ENCODE peak calls at places on chromosome 18, in seven cellular contexts. One of them, this sample, is unnamed.

GRCh38 chr18:51537487-51537886 is 340.0 kb upstream of the MEX3C start:
- DNase-seq in heart left ventricle: peak; percentile 25
- DNase-seq in memory B cell: no peak
- DNase-seq in T-helper 2 cell: no peak
- DNase-seq in sigmoid colon: no peak
- DNase-seq in stimulated activated CD4-positive, alpha-beta T cell treated with anti-CD3 and anti-CD28 coated beads, TNF-alpha, amount 100 ng/mL, for 24 hours: no peak
- DNase-seq in A172: peak; percentile 24
- DNase-seq in this sample: no peak

GRCh38 chr18:52888014-52888413 is 548.0 kb downstream of the DCC start:
- DNase-seq in heart left ventricle: no peak
- DNase-seq in memory B cell: no peak
- DNase-seq in T-helper 2 cell: no peak
- DNase-seq in sigmoid colon: no peak
- DNase-seq in stimulated activated CD4-positive, alpha-beta T cell treated with anti-CD3 and anti-CD28 coated beads, TNF-alpha, amount 100 ng/mL, for 24 hours: no peak
- DNase-seq in A172: no peak
- DNase-seq in this sample: no peak

GRCh38 chr18:57214976-57215375 is 68.1 kb downstream of the BOD1L2 start:
- DNase-seq in heart left ventricle: no peak
- DNase-seq in memory B cell: no peak
- DNase-seq in T-helper 2 cell: no peak
- DNase-seq in sigmoid colon: no peak
- DNase-seq in stimulated activated CD4-positive, alpha-beta T cell treated with anti-CD3 and anti-CD28 coated beads, TNF-alpha, amount 100 ng/mL, for 24 hours: no peak
- DNase-seq in A172: no peak
- DNase-seq in this sample: no peak

GRCh38 chr18:35197286-35197685 is 43.5 kb upstream of the ZNF397 start:
- DNase-seq in heart left ventricle: no peak
- DNase-seq in memory B cell: no peak
- DNase-seq in T-helper 2 cell: no peak
- DNase-seq in sigmoid colon: no peak
- DNase-seq in stimulated activated CD4-positive, alpha-beta T cell treated with anti-CD3 and anti-CD28 coated beads, TNF-alpha, amount 100 ng/mL, for 24 hours: no peak
- DNase-seq in A172: no peak
- DNase-seq in this sample: no peak

GRCh38 chr18:44725300-44726096 is 44.8 kb downstream of the SETBP1 start:
- DNase-seq in heart left ventricle: peak; percentile 38
- DNase-seq in memory B cell: no peak
- DNase-seq in T-helper 2 cell: peak; percentile 62
- DNase-seq in sigmoid colon: peak; percentile 76
- DNase-seq in stimulated activated CD4-positive, alpha-beta T cell treated with anti-CD3 and anti-CD28 coated beads, TNF-alpha, amount 100 ng/mL, for 24 hours: peak; percentile 47
- DNase-seq in A172: peak; percentile 57
- DNase-seq in this sample: peak; percentile 61

GRCh38 chr18:59464521-59464920 is 105.5 kb upstream of the LMAN1 start:
- DNase-seq in heart left ventricle: no peak
- DNase-seq in memory B cell: no peak
- DNase-seq in T-helper 2 cell: no peak
- DNase-seq in sigmoid colon: no peak
- DNase-seq in stimulated activated CD4-positive, alpha-beta T cell treated with anti-CD3 and anti-CD28 coated beads, TNF-alpha, amount 100 ng/mL, for 24 hours: no peak
- DNase-seq in A172: no peak
- DNase-seq in this sample: no peak

GRCh38 chr18:33749831-33750230 is 171.8 kb downstream of the ASXL3 start:
- DNase-seq in heart left ventricle: no peak
- DNase-seq in memory B cell: no peak
- DNase-seq in T-helper 2 cell: no peak
- DNase-seq in sigmoid colon: peak; percentile 30
- DNase-seq in stimulated activated CD4-positive, alpha-beta T cell treated with anti-CD3 and anti-CD28 coated beads, TNF-alpha, amount 100 ng/mL, for 24 hours: no peak
- DNase-seq in A172: no peak
- DNase-seq in this sample: no peak

GRCh38 chr18:46173393-46174316 is 69.5 kb downstream of the HAUS1 start:
- DNase-seq in heart left ventricle: peak; percentile 95
- DNase-seq in memory B cell: peak; percentile 96
- DNase-seq in T-helper 2 cell: peak; percentile 86
- DNase-seq in sigmoid colon: peak; percentile 94
- DNase-seq in stimulated activated CD4-positive, alpha-beta T cell treated with anti-CD3 and anti-CD28 coated beads, TNF-alpha, amount 100 ng/mL, for 24 hours: peak; percentile 93
- DNase-seq in A172: peak; percentile 62
- DNase-seq in this sample: peak; percentile 91

GRCh38 chr18:48442761-48443160 is 33.6 kb upstream of the ZBTB7C start:
- DNase-seq in heart left ventricle: no peak
- DNase-seq in memory B cell: no peak
- DNase-seq in T-helper 2 cell: no peak
- DNase-seq in sigmoid colon: no peak
- DNase-seq in stimulated activated CD4-positive, alpha-beta T cell treated with anti-CD3 and anti-CD28 coated beads, TNF-alpha, amount 100 ng/mL, for 24 hours: no peak
- DNase-seq in A172: no peak
- DNase-seq in this sample: no peak

GRCh38 chr18:6543330-6543908 is 128.7 kb upstream of the L3MBTL4 start:
- DNase-seq in heart left ventricle: no peak
- DNase-seq in memory B cell: no peak
- DNase-seq in T-helper 2 cell: no peak
- DNase-seq in sigmoid colon: no peak
- DNase-seq in stimulated activated CD4-positive, alpha-beta T cell treated with anti-CD3 and anti-CD28 coated beads, TNF-alpha, amount 100 ng/mL, for 24 hours: no peak
- DNase-seq in A172: peak; percentile 19
- DNase-seq in this sample: no peak

GRCh38 chr18:34978533-34978893 is 62.7 kb upstream of the MAPRE2 start:
- DNase-seq in heart left ventricle: no peak
- DNase-seq in memory B cell: no peak
- DNase-seq in T-helper 2 cell: no peak
- DNase-seq in sigmoid colon: no peak
- DNase-seq in stimulated activated CD4-positive, alpha-beta T cell treated with anti-CD3 and anti-CD28 coated beads, TNF-alpha, amount 100 ng/mL, for 24 hours: no peak
- DNase-seq in A172: no peak
- DNase-seq in this sample: no peak